ENCODE peak calls at places on chromosomes 4 and X, in four cellular contexts. E is HepG2, P is HEK293T, L is K562. H is an unnamed sample.
A peak's percentile ranks its signal among the peaks of the same experiment; 100 is the strongest.

GRCh38 chr4:54717694-54718093 is 59.9 kb downstream of the KIT start:
- DNase-seq in E (no peak), P (no peak), L (no peak), H (no peak)

GRCh38 chrX:48045410-48046311 is 25.8 kb downstream of the ZNF630 start:
- DNase-seq in E (peak; percentile 7), P (no peak), L (no peak), H (no peak)

GRCh38 chrX:66042307-66043077 is 2.6 kb upstream of the VSIG4 start:
- DNase-seq in E (no peak), P (no peak), L (no peak), H (no peak)

GRCh38 chrX:68599256-68600152 is 48.0 kb upstream of the STARD8 start:
- DNase-seq in E (no peak), P (peak; percentile 8), L (peak; percentile 29), H (peak; percentile 14)

GRCh38 chr4:176270669-176271068 is 1.6 kb upstream of the ASB5 start:
- DNase-seq in E (peak; percentile 20), P (peak; percentile 53), L (no peak), H (no peak)

GRCh38 chr4:184275766-184276165 is 58.1 kb upstream of the ENPP6 start:
- DNase-seq in E (no peak), P (no peak), L (no peak), H (no peak)

GRCh38 chr4:184282251-184282713 is 64.6 kb upstream of the ENPP6 start:
- DNase-seq in E (peak; percentile 61), P (no peak), L (no peak), H (peak; percentile 31)

GRCh38 chr4:75232546-75232945 is 281.7 kb downstream of the RCHY1 start:
- DNase-seq in E (no peak), P (no peak), L (no peak), H (no peak)

GRCh38 chrX:9644335-9644734 is 121.3 kb downstream of the GPR143 start:
- DNase-seq in E (no peak), P (no peak), L (no peak), H (no peak)

GRCh38 chrX:21757960-21758359 is at the start of gene SMPX:
- DNase-seq in E (no peak), P (no peak), L (no peak), H (no peak)

GRCh38 chr4:20984011-20984836 is 284.0 kb downstream of the PACRGL start:
- DNase-seq in E (no peak), P (no peak), L (no peak), H (peak; percentile 59)

GRCh38 chr4:31307026-31307425 is 586.9 kb downstream of the PCDH7 start:
- DNase-seq in E (no peak), P (no peak), L (no peak), H (no peak)

GRCh38 chr4:6938758-6939201 is 29.2 kb downstream of the TBC1D14 start:
- DNase-seq in E (no peak), P (no peak), L (no peak), H (no peak)

GRCh38 chr4:6941796-6942195 is 32.2 kb downstream of the TBC1D14 start:
- DNase-seq in E (no peak), P (no peak), L (no peak), H (no peak)

GRCh38 chr4:6942238-6942800 is 32.7 kb downstream of the TBC1D14 start:
- DNase-seq in E (no peak), P (no peak), L (peak; percentile 78), H (no peak)

GRCh38 chr4:6939761-6940743 is 30.4 kb downstream of the TBC1D14 start:
- DNase-seq in E (no peak), P (no peak), L (peak; percentile 33), H (peak; percentile 50)

DNA sequence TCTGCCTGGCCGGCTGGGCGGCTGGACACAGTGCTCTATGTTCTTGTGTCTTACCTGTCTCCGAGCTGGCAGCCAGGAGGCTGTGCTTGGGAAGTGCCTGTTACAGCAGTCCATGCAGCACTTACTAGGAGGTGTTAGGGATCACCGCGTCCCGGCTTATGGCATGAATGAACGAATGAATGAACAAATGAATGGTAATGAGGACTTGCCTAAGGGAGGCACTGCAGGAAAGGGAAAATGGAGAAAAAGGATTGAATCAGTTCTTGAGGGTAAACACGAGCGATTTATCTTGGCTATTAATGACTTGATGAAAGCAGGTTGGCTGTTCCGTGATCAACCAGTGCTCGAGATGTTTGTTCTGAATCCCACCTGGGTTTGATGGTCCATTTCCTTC is 31.1 kb downstream of the TBC1D14 start:
- DNase-seq in E (no peak), P (no peak), L (no peak), H (no peak)
- TF ChIP-seq ELF4 in E (no peak), P (no peak), L (no peak), H (no peak)

GRCh38 chrX:97026406-97026805 is 142.7 kb downstream of the RPA4 start:
- DNase-seq in E (no peak), P (no peak), L (no peak), H (no peak)

GRCh38 chrX:97021680-97022079 is 138.0 kb downstream of the RPA4 start:
- DNase-seq in E (no peak), P (no peak), L (no peak), H (no peak)

GRCh38 chrX:97030463-97030862 is 146.8 kb downstream of the RPA4 start:
- DNase-seq in E (no peak), P (no peak), L (no peak), H (no peak)

GRCh38 chrX:97030947-97031346 is 147.2 kb downstream of the RPA4 start:
- DNase-seq in E (no peak), P (no peak), L (no peak), H (no peak)

DNA sequence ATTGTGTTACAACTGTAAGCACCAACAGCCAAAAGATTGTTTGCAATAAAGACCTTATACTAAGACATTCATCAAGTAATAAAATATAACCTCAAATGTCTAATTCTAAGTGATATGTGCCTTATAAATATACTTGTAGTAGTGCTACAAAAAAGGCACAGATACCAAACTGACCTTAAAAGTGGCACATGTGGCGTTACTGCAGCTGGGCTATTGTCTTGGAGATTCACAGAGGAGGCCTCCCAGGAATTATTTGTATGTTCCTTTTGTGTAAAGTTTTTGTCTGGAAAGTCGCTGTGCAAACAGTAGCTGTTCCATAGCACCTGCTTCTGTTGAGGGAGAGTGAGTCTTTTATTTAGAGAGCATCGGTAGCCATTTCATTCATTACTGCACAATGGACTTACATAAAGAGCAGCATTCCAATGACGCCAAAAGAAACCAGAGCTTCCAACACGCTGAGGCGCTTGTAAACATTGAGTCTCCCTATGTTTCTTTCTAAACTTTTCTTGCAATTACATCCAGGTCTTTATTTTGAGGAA is 143.7 kb downstream of the RPA4 start:
- DNase-seq in E (peak; percentile 0), P (no peak), L (no peak), H (no peak)
- TF ChIP-seq ELF4 in E (no peak), P (no peak), L (no peak), H (no peak)

GRCh38 chrX:154804957-154805695 is at the start of gene MPP1:
- DNase-seq in E (no peak), P (peak; percentile 94), L (peak; percentile 92), H (peak; percentile 66)
- TF ChIP-seq ELF4 in E (no peak), P (no peak), L (no peak), H (no peak)

GRCh38 chrX:13194291-13195103 is 125.4 kb downstream of the ATXN3L start:
- DNase-seq in E (no peak), P (no peak), L (peak; percentile 4), H (no peak)
- TF ChIP-seq ELF4 in E (no peak), P (no peak), L (no peak), H (no peak)

DNA sequence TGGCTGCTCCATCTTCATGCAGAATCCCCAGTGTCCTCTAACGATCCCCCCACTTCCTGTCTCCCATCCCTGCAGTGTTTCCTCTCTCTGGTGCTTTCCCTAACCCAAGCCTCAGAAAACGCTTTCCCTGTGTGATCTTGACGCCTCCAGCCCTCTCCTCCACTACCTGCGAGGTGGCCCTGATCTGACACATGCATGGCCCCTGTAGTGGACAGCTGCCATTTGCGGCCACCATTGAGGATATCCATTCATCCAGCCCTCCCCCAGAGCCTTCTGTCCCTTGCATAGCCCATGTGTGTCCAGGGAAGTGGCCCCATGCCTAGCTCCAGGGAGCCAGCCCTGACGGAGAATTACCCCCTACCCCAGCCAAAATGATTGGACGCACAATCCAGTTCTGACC is 3.1 kb downstream of the UBL4A start:
- DNase-seq in E (no peak), P (no peak), L (no peak), H (no peak)
- TF ChIP-seq ELF4 in E (no peak), P (no peak), L (no peak), H (no peak)

GRCh38 chr4:152824561-152824960 is 44.8 kb downstream of the ARFIP1 start:
- DNase-seq in E (no peak), P (no peak), L (no peak), H (no peak)

GRCh38 chr4:152825336-152825735 is 45.6 kb downstream of the ARFIP1 start:
- DNase-seq in E (no peak), P (no peak), L (no peak), H (no peak)

GRCh38 chr4:152831416-152831815 is 51.7 kb downstream of the ARFIP1 start:
- DNase-seq in E (no peak), P (no peak), L (no peak), H (no peak)

GRCh38 chr4:152822323-152822722 is 42.6 kb downstream of the ARFIP1 start:
- DNase-seq in E (no peak), P (no peak), L (no peak), H (no peak)

GRCh38 chr4:152828122-152828521 is 48.4 kb downstream of the ARFIP1 start:
- DNase-seq in E (no peak), P (no peak), L (no peak), H (no peak)
- TF ChIP-seq ELF4 in E (no peak), P (no peak), L (no peak), H (no peak)